ENCODE peak calls at places on chromosomes 7 and 10, in four cellular contexts. X is HepG2, E is HEK293T, I is GM12878. F is an unnamed sample.

GRCh38 chr10:33237736-33238624 is 96.5 kb downstream of the NRP1 start:
- DNase-seq in X (peak; percentile 75), E (no peak), I (no peak), F (no peak)

GRCh38 chr10:124354411-124355382 is 64.0 kb downstream of the OAT start:
- DNase-seq in X (peak; percentile 75), E (peak; percentile 78), I (no peak), F (peak; percentile 66)

GRCh38 chr10:86599729-86600128 is 54.6 kb upstream of the OPN4 start:
- DNase-seq in X (no peak), E (no peak), I (peak; percentile 47), F (peak; percentile 39)

GRCh38 chr7:148882668-148883232 is 1.3 kb downstream of the EZH2 start:
- DNase-seq in X (no peak), E (no peak), I (no peak), F (peak; percentile 50)

GRCh38 chr10:80416401-80417098 is 8.2 kb downstream of the PRXL2A start:
- DNase-seq in X (no peak), E (peak; percentile 35), I (no peak), F (no peak)

GRCh38 chr7:104039363-104039762 is 49.9 kb upstream of the RELN start:
- DNase-seq in X (no peak), E (no peak), I (no peak), F (peak; percentile 22)

GRCh38 chr10:47165711-47166404 is 134.1 kb upstream of the GDF10 start:
- DNase-seq in X (no peak), E (no peak), I (no peak), F (no peak)

GRCh38 chr7:2229467-2229866 is 3.3 kb downstream of the MAD1L1 start:
- DNase-seq in X (no peak), E (no peak), I (no peak), F (no peak)

GRCh38 chr7:143361552-143362125 is 874 bp downstream of the FAM131B start:
- DNase-seq in X (no peak), E (peak; percentile 40), I (no peak), F (no peak)

GRCh38 chr7:110442386-110442837 is 648.5 kb upstream of the LRRN3 start:
- DNase-seq in X (peak; percentile 49), E (peak; percentile 46), I (no peak), F (peak; percentile 19)

GRCh38 chr10:21495002-21495685 is 30.3 kb downstream of the SKIDA1 start:
- DNase-seq in X (peak; percentile 34), E (no peak), I (no peak), F (no peak)

GRCh38 chr10:21496285-21497176 is 29.0 kb downstream of the SKIDA1 start:
- DNase-seq in X (peak; percentile 54), E (peak; percentile 55), I (no peak), F (peak; percentile 63)

GRCh38 chr10:21493841-21494220 is 31.7 kb downstream of the SKIDA1 start:
- DNase-seq in X (no peak), E (no peak), I (no peak), F (no peak)

GRCh38 chr10:21495686-21496284 is 29.7 kb downstream of the SKIDA1 start:
- DNase-seq in X (peak; percentile 95), E (peak; percentile 95), I (peak; percentile 34), F (peak; percentile 90)

DNA sequence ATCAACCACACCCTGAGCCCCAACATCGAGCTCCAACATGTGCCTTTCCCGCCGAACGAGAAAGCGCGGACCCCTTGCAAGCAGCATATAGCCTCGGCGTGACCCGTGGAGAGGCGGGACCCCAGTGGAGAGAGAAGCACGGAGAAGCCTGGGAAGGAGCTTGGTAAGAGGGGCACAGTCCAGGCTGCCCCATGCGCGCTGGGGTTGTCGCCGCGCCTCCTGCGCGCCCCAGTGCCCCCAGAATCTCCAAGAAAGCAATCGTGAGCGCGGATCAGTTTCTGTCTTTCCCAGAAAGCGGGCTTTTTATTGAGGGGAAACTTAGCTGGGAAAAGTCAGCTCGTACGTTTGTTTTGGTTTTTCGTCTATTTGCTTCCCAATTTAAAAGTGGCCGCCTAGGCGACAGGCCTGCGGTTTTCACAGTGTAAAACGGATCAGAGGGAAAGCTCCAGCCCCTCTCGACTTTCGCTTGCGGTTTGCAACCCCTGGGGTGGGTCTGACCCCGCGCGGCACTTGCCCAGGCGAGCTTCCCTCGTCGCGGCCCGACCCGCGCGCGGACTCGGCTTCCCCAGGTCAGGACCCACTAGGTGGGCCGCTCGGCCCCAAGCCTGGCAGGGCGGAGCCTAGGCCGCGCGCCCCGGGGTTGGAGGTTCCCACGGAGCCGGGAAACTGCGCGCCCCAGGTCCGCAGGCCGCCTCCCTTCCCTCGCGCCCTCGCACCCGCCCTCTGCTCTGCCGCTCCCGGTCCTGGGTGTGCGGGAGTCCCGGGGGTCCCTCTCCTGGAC is 31.1 kb downstream of the SKIDA1 start:
- DNase-seq in X (no peak), E (no peak), I (no peak), F (no peak)
- TF ChIP-seq TARDBP in X (peak; percentile 58), E (no peak), I (no peak), F (no peak)

DNA sequence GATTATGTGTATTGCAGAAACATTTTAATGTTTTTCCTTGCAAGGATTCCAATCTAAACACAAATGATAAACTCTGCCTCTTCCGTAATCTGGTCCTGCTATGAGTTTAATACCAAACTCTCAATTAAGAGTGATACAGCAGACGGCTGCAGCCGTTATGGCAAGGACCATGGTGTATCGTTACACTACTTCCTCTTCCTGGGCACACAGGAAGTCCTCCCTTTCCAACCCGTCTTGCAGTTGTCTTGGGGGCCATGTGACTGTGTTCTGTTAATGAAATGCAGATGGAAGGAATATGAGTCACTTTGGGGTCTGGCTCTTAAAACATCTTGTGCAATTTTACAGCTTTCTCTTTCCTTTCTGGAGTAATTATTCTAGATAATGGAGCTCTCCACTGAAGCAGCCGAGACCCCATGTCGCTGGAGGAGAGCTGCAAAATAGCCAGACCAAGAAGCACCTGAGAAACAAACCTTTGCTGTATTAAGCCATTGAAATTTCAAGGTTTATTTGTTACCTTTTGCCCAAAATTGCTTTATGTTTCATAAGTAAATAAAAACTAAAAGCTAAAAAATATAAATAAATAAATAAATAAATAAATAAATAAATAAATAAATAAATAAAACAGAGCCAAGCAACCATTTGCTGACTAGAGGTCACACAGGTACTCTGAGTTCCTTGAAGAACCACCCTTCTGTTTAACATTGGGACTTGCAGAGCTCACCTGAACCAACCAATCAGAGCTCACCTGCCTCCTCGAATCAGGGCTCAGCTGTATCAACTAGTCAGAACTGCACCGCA is 74.7 kb downstream of the FRMPD2 start:
- DNase-seq in X (no peak), E (no peak), I (no peak), F (no peak)
- TF ChIP-seq TARDBP in X (no peak), E (no peak), I (no peak), F (no peak)

DNA sequence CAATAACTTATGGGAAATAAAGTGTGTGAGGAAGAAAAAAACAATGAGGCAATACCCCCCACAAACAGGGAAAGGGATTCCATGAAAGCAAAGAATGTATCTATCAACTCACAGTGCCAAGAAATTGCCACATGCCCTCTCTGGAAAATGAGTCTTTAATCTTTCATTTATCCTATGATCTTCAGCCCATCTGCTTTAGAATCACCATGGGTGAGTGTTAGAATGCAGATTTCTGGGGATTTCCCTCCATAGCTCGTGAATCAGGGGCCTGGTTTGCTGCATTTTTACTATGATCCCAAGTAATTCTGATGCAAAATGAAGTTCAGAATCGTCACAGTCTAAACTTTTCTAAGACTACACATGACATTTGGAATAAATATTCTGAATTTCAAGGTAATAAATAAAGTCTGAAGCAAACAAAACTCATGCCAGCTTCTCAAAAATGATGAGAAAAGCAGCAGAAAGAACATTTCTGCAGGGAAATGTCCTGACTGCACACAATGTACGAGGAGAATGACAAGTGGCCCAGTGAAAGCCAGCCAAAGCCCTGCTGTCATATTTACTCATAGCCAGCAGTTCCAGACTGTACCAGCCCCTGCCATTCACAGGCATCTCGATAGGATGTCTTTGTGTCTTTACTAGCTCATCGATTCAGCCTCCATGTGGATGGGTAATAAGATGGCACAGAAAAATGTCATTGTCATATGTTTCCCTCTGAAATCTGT is 167.1 kb downstream of the ELMO1 start:
- DNase-seq in X (no peak), E (no peak), I (no peak), F (no peak)
- TF ChIP-seq TARDBP in X (no peak), E (no peak), I (no peak), F (no peak)

DNA sequence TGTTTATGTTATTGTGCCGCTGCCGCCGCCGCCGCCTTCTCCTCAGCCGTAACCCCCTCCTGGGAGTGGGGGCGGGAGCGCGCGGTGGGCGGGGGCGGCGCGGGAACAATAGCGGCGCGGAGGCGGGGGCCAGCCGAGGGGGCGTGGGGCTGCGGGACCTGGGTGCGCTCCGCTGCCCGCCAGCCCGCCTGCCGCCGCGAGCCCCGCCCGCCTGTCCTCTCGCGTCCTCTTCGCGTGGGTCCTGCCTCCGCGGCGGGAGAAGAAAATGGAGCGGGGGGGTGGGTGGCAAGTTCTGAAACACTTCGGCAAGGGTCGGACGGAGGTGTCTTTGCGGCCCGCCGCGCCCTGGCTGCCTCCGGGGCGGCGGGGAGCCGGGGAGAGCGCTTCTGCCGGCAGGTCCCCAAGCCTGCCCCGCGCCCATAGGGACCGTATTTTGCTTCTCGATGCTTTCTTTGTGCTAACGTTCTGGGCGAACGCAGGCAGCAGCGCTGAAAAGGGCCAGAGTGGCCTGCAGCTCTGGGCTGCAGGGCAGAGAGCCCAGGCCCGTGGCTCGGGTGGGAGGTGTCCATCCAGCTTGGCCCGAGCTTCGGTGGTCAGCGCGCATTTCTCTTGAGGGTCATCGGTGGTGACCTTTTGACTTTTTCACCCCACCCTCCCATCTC is 524 bp downstream of the MAPK8 start:
- DNase-seq in X (peak; percentile 21), E (peak; percentile 68), I (no peak), F (peak; percentile 88)
- TF ChIP-seq TARDBP in X (no peak), E (no peak), I (no peak), F (no peak)

DNA sequence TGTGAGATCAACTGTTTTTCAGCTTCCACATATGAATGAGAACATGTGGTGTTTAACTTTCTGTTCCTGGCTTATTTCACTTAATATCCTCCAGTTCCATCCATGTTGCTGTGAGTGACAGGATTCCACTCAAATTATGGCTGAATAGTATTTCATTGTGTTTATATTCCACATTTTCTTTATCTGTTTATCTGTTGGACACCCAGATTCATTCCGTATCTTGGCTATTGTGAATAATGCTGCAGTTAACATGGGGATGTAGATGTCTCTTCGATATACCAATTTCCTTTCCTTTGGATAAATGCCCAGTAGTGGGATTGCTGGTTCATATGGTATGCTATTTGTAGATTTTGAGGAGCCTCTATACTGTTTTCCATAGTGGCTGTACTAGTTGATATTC is 47.9 kb downstream of the GALNT11 start:
- DNase-seq in X (no peak), E (no peak), I (no peak), F (no peak)
- TF ChIP-seq TARDBP in X (no peak), E (no peak), I (no peak), F (no peak)

DNA sequence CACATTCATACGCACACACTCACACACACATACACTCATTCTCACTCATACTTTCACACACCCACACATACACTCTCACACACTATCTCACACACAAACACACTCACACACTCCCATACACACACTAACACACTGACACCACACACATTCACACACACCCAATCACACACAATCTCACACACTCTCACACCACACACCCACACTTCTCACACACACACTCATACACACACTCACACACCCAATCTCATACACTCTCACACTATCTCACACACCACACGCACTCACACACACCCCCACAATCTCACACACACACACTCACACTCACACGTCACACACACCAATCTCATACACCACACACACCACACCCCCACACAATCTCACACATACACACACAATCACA is 71.0 kb downstream of the GLRX3 start:
- DNase-seq in X (no peak), E (no peak), I (no peak), F (no peak)
- TF ChIP-seq TARDBP in X (no peak), E (no peak), I (no peak), F (no peak)

GRCh38 chr10:114624422-114624821 is 33.7 kb downstream of the ABLIM1 start:
- DNase-seq in X (no peak), E (no peak), I (no peak), F (no peak)
- TF ChIP-seq TARDBP in X (no peak), E (no peak), I (no peak), F (no peak)

F was measured in K562.